ENCODE peak calls at places on chromosomes 12 and 14, in ten cellular contexts. A is foreskin fibroblast; E is AG08395; C is SW480; K is G401; J is A172; Z is stimulated activated CD4-positive, alpha-beta T cell treated with anti-CD3 and anti-CD28 coated beads, Interleukin-4, amount 100 ng/mL, for 48 hours; S is GM10248; U is OCI-M1; R is left ventricle myocardium inferior. H is an unnamed sample.

GRCh38 chr12:126114420-126114819 is 1049.2 kb downstream of the AACS start:
- DNase-seq in A (no peak), E (no peak), C (no peak), K (no peak), J (no peak), Z (no peak), S (no peak), U (no peak), R (no peak), H (no peak)

GRCh38 chr12:101097829-101098580 is 112.0 kb downstream of the SLC5A8 start:
- DNase-seq in A (no peak), E (no peak), C (no peak), K (no peak), J (no peak), Z (no peak), S (no peak), U (no peak), R (no peak), H (no peak)

GRCh38 chr14:30532264-30532663 is 26.7 kb upstream of the G2E3 start:
- DNase-seq in A (peak), E (no peak), C (no peak), K (no peak), J (no peak), Z (no peak), S (no peak), U (peak), R (no peak), H (no peak)

GRCh38 chr12:112741106-112741505 is 50.4 kb upstream of the RPH3A start:
- DNase-seq in A (no peak), E (no peak), C (no peak), K (no peak), J (no peak), Z (no peak), S (no peak), U (peak), R (no peak), H (no peak)

GRCh38 chr12:132921685-132922084 is 34.3 kb upstream of the CHFR start:
- DNase-seq in A (no peak), E (no peak), C (no peak), K (no peak), J (no peak), Z (no peak), S (no peak), U (no peak), R (no peak), H (no peak)

GRCh38 chr14:101030586-101030985 is 127.1 kb upstream of the RTL1 start:
- DNase-seq in A (no peak), E (no peak), C (no peak), K (no peak), J (no peak), Z (no peak), S (no peak), U (no peak), R (peak), H (no peak)

GRCh38 chr14:91118511-91119068 is 4.7 kb downstream of the DGLUCY start:
- DNase-seq in A (no peak), E (no peak), C (no peak), K (no peak), J (no peak), Z (no peak), S (no peak), U (no peak), R (no peak), H (no peak)

GRCh38 chr12:46357438-46358324 is 14.9 kb downstream of the SLC38A2 start:
- DNase-seq in A (peak), E (peak), C (peak), K (no peak), J (no peak), Z (no peak), S (no peak), U (peak), R (no peak), H (no peak)

GRCh38 chr12:12273291-12273957 is 6.6 kb upstream of the LRP6 start:
- DNase-seq in A (peak), E (no peak), C (no peak), K (no peak), J (no peak), Z (no peak), S (no peak), U (no peak), R (no peak), H (no peak)

GRCh38 chr12:20058068-20058467 is 310.3 kb upstream of the PDE3A start:
- DNase-seq in A (no peak), E (no peak), C (no peak), K (no peak), J (no peak), Z (no peak), S (no peak), U (no peak), R (no peak), H (no peak)

GRCh38 chr12:50991296-50991695 is 34.9 kb downstream of the SLC11A2 start:
- DNase-seq in A (no peak), E (no peak), C (no peak), K (no peak), J (no peak), Z (no peak), S (peak), U (no peak), R (no peak), H (no peak)

GRCh38 chr14:36981832-36982528 is 190.4 kb downstream of the SLC25A21 start:
- DNase-seq in A (peak), E (peak), C (no peak), K (no peak), J (peak), Z (no peak), S (no peak), U (no peak), R (no peak), H (no peak)

GRCh38 chr12:473863-474577 is 14.3 kb downstream of the B4GALNT3 start:
- DNase-seq in A (no peak), E (peak), C (no peak), K (no peak), J (peak), Z (no peak), S (no peak), U (no peak), R (no peak), H (no peak)

GRCh38 chr12:13383379-13383778 is 186.9 kb downstream of the EMP1 start:
- DNase-seq in A (no peak), E (no peak), C (peak), K (no peak), J (no peak), Z (no peak), S (no peak), U (no peak), R (no peak), H (no peak)

GRCh38 chr14:103281496-103282231 is 52.4 kb upstream of the EIF5 start:
- DNase-seq in A (peak), E (peak), C (peak), K (peak), J (peak), Z (no peak), S (no peak), U (peak), R (no peak), H (no peak)

GRCh38 chr14:79369359-79370332 is 841.7 kb downstream of the DIO2 start:
- DNase-seq in A (peak), E (no peak), C (no peak), K (no peak), J (peak), Z (no peak), S (no peak), U (peak), R (no peak), H (no peak)

GRCh38 chr12:45273717-45274271 is 57.9 kb downstream of the ANO6 start:
- DNase-seq in A (peak), E (peak), C (peak), K (no peak), J (peak), Z (no peak), S (no peak), U (peak), R (no peak), H (no peak)

GRCh38 chr12:101945361-101946232 is 68.2 kb downstream of the DRAM1 start:
- DNase-seq in A (peak), E (peak), C (no peak), K (no peak), J (no peak), Z (no peak), S (no peak), U (no peak), R (no peak), H (no peak)

GRCh38 chr12:6946033-6946919 is 2.5 kb downstream of the C12orf57 start:
- DNase-seq in A (no peak), E (no peak), C (peak), K (peak), J (no peak), Z (no peak), S (peak), U (no peak), R (no peak), H (peak)

GRCh38 chr14:87898301-87898700 is 94.7 kb downstream of the GALC start:
- DNase-seq in A (no peak), E (no peak), C (no peak), K (no peak), J (no peak), Z (no peak), S (no peak), U (no peak), R (no peak), H (no peak)

H was measured in right cardiac atrium.